ENCODE peak calls at places on chromosome X, in seven cellular contexts. N, X, L, O, C, J and I are unnamed samples.
A peak's percentile ranks its signal among the peaks of the same experiment; 100 is the strongest.

GRCh38 chrX:3711331-3711917 is 2.0 kb downstream of the PRKX start:
- DNase-seq in L (peak; percentile 38), J (no peak), C (no peak), X (no peak), O (no peak), N (no peak), I (peak; percentile 15)

GRCh38 chrX:112901821-112902732 is 61.4 kb upstream of the AMOT start:
- DNase-seq in N (no peak), J (no peak), O (no peak), C (peak; percentile 24), L (no peak), X (no peak), I (no peak)

GRCh38 chrX:109732780-109733657 is at the start of gene ACSL4:
- DNase-seq in N (peak; percentile 78), X (peak; percentile 81), L (peak; percentile 87), O (peak; percentile 92), J (peak; percentile 3), C (peak; percentile 93), I (peak; percentile 87)

GRCh38 chrX:108001218-108001814 is 19.1 kb upstream of the TEX13B start:
- DNase-seq in L (peak; percentile 46), J (no peak), O (peak; percentile 66), X (peak; percentile 58), C (peak; percentile 50), N (peak; percentile 35), I (peak; percentile 8)

GRCh38 chrX:3743821-3744439 is 30.5 kb upstream of the PRKX start:
- DNase-seq in L (peak; percentile 59), O (no peak), N (no peak), X (no peak), C (no peak), J (no peak), I (peak; percentile 10)

GRCh38 chrX:14913241-14913640 is 40.0 kb downstream of the MOSPD2 start:
- DNase-seq in O (peak; percentile 27), L (no peak), X (no peak), N (no peak), J (no peak), C (no peak), I (no peak)

GRCh38 chrX:7927259-7928167 is at the start of gene PNPLA4:
- DNase-seq in J (peak; percentile 46), O (peak; percentile 83), L (peak; percentile 78), N (peak; percentile 87), C (peak; percentile 87), X (peak; percentile 79), I (no peak)

GRCh38 chrX:123607270-123607669 is 125.6 kb downstream of the THOC2 start:
- DNase-seq in L (no peak), O (no peak), N (no peak), X (no peak), J (no peak), C (no peak), I (no peak)

GRCh38 chrX:107626481-107626880 is 1.8 kb upstream of the PRPS1 start:
- DNase-seq in N (no peak), L (no peak), J (no peak), O (no peak), C (no peak), X (no peak), I (no peak)

GRCh38 chrX:153608821-153609220 is 9.9 kb upstream of the CCNQ start:
- DNase-seq in J (no peak), X (peak; percentile 17), C (no peak), O (peak; percentile 18), N (no peak), L (no peak), I (no peak)

GRCh38 chrX:139077303-139078131 is 366.0 kb upstream of the FGF13 start:
- DNase-seq in N (no peak), O (no peak), X (peak; percentile 50), L (no peak), C (no peak), J (no peak), I (no peak)

GRCh38 chrX:93868289-93868985 is 194.4 kb downstream of the FAM133A start:
- DNase-seq in X (no peak), O (peak; percentile 9), L (no peak), C (no peak), J (no peak), N (no peak), I (no peak)

GRCh38 chrX:70613295-70613694 is 168.7 kb downstream of the DLG3 start:
- DNase-seq in C (no peak), L (no peak), X (no peak), O (peak; percentile 20), J (no peak), N (no peak), I (no peak)

GRCh38 chrX:118346258-118347094 is 570 bp downstream of the WDR44 start:
- DNase-seq in O (no peak), N (peak; percentile 62), X (no peak), C (peak; percentile 58), J (peak; percentile 40), L (peak; percentile 61), I (peak; percentile 55)

GRCh38 chrX:66013195-66013816 is 26.6 kb downstream of the VSIG4 start:
- DNase-seq in O (no peak), J (no peak), N (no peak), L (no peak), X (no peak), C (no peak), I (no peak)

GRCh38 chrX:23788521-23788920 is 5.5 kb downstream of the SAT1 start:
- DNase-seq in J (no peak), X (no peak), O (no peak), L (no peak), N (no peak), C (no peak), I (no peak)

GRCh38 chrX:45900751-45901150 is 644.5 kb downstream of the ZNF674 start:
- DNase-seq in N (no peak), C (peak; percentile 43), X (peak; percentile 79), O (peak; percentile 62), J (no peak), L (no peak), I (no peak)

GRCh38 chrX:50448565-50448964 is 22.1 kb downstream of the DGKK start:
- DNase-seq in J (no peak), O (no peak), C (no peak), N (peak; percentile 37), L (no peak), X (no peak), I (no peak)

GRCh38 chrX:135463937-135464336 is 42.2 kb downstream of the SMIM10L2A start:
- DNase-seq in J (no peak), O (peak; percentile 34), C (no peak), N (no peak), L (no peak), X (peak; percentile 1), I (no peak)

GRCh38 chrX:39816871-39817731 is 280.7 kb downstream of the BCOR start:
- DNase-seq in X (peak; percentile 28), N (peak; percentile 50), J (no peak), C (peak; percentile 68), L (no peak), O (peak; percentile 50), I (peak; percentile 25)

DNA sequence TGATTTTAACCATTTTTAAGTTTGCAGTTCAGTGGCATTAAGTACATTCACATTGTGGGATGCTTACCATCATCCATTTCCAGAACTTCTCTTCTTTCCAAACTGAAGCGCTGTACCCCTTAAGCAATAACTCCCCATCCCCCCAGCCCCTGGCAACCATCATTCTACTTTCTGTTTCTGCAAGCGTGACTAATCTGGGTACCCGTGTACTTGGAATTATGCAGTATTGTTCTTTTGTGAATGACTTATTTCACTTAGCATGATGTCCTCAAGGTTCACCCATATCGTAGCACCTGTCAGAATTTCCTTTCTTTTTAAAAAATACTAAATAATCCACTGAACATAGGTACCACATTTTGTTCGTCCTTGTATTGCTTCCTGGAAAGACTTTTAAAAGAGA is 32.9 kb downstream of the USP9X start:
- DNase-seq in O (no peak), J (no peak), C (no peak), L (no peak), N (no peak), X (no peak), I (no peak)
- H3K4me1 ChIP-seq in O (no peaks in the 10 kb centered on the region), J (peaks cover 81% of the 10 kb centered on the region), C (peaks cover 10% of the 10 kb centered on the region), L (peaks cover 52% of the 10 kb centered on the region), N (no peaks in the 10 kb centered on the region), X (no peaks in the 10 kb centered on the region), I (no peaks in the 10 kb centered on the region)

GRCh38 chrX:51643377-51643776 is 24.7 kb upstream of the CENPVL3 start:
- DNase-seq in N (no peak), C (no peak), O (no peak), L (no peak), J (no peak), X (no peak), I (no peak)

GRCh38 chrX:51641421-51642021 is 22.8 kb upstream of the CENPVL3 start:
- DNase-seq in C (peak; percentile 67), N (peak; percentile 26), L (no peak), O (peak; percentile 71), J (no peak), X (peak; percentile 64), I (peak; percentile 4)
- TF ChIP-seq CTCF in C (peak; percentile 68), N (peak; percentile 21), L (peak; percentile 27), O (peak; percentile 51), J (no peak), X (peak; percentile 46), I (peak; percentile 44)

DNA sequence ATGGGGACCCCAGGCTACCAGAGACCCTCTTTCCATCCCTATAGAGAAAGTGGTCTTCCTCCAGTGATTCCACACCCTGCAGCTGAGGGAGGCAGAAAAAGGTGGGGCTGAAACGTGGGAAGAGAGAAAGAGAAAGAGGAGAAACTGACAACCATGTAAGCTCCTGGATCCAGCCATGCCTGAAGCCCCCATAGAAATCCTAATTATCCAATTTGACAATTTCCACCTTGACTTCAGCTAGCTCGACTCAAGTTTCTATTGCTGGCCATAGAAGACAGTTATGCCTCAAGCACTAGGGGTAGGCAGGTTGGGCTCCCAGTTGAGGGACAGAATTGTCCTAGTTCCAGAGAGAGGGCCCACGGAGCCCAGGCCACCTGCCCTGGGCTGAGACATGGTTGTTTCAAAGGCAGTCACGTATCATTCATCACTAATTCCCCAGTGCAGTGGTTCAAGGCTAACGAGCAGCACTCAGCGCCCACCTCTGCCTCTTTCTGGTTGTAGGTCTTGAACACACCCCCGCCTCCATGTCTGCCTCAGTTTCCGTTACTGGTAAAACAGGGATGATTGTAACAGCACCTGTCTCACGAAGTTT is 39.8 kb upstream of the ASMTL start:
- DNase-seq in O (no peak), X (no peak), J (no peak), C (no peak), L (no peak), N (no peak), I (no peak)
- H3K4me1 ChIP-seq in O (no peaks in the 10 kb centered on the region), X (no peaks in the 10 kb centered on the region), J (peaks cover 9% of the 10 kb centered on the region), C (peaks cover 10% of the 10 kb centered on the region), L (peaks cover 11% of the 10 kb centered on the region), N (no peaks in the 10 kb centered on the region), I (peaks cover 1% of the 10 kb centered on the region)

DNA sequence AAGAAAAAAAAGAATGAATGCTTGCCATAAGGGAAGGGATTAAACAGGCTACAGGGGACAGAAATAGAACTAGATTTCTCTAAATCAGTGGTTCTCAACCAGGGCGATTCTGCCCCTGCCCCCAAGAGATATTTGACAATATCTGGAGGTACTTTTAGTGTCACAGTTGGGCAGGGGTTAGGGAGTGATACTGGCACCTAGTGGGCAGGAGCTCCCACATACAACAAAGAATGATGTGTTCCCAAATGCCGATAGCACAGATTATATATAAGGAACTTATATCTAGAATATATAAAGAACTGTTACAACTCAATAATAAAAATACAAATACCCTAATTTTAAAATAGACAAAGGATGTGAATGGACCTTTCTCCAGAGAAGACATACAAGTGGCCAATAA is 14.7 kb downstream of the S100G start:
- DNase-seq in C (no peak), L (no peak), O (no peak), N (no peak), J (no peak), X (no peak), I (no peak)
- TF ChIP-seq CTCF in C (peak; percentile 31), L (no peak), O (no peak), N (no peak), J (no peak), X (peak; percentile 3), I (no peak)